ENCODE peak calls at places on chromosomes 5 and 9, in five cellular contexts. One of them, this sample, is unnamed.

GRCh38 chr5:66633754-66634153 is 37.6 kb downstream of the MAST4 start:
- DNase-seq in A549: no peak
- DNase-seq in fibroblast of lung: no peak
- DNase-seq in Caco-2: no peak
- DNase-seq in neural crest cell: no peak
- DNase-seq in this sample: no peak

GRCh38 chr9:38212016-38212415 is 143.0 kb upstream of the SHB start:
- DNase-seq in A549: no peak
- DNase-seq in fibroblast of lung: no peak
- DNase-seq in Caco-2: no peak
- DNase-seq in neural crest cell: no peak
- DNase-seq in this sample: no peak

GRCh38 chr5:154288145-154288544 is 97.6 kb downstream of the GALNT10 start:
- DNase-seq in A549: no peak
- DNase-seq in fibroblast of lung: peak; percentile 91
- DNase-seq in Caco-2: no peak
- DNase-seq in neural crest cell: no peak
- DNase-seq in this sample: no peak

GRCh38 chr5:146529984-146530383 is 14.0 kb upstream of the GPR151 start:
- DNase-seq in A549: no peak
- DNase-seq in fibroblast of lung: no peak
- DNase-seq in Caco-2: no peak
- DNase-seq in neural crest cell: no peak
- DNase-seq in this sample: peak; percentile 24

GRCh38 chr5:9423611-9424010 is 122.3 kb downstream of the SEMA5A start:
- DNase-seq in A549: no peak
- DNase-seq in fibroblast of lung: no peak
- DNase-seq in Caco-2: no peak
- DNase-seq in neural crest cell: no peak
- DNase-seq in this sample: no peak

GRCh38 chr5:91281409-91281808 is 101.7 kb downstream of the ARRDC3 start:
- DNase-seq in A549: no peak
- DNase-seq in fibroblast of lung: peak; percentile 91
- DNase-seq in Caco-2: no peak
- DNase-seq in neural crest cell: no peak
- DNase-seq in this sample: no peak

GRCh38 chr9:127569819-127570401 is 42.2 kb upstream of the STXBP1 start:
- DNase-seq in A549: no peak
- DNase-seq in fibroblast of lung: peak; percentile 60
- DNase-seq in Caco-2: no peak
- DNase-seq in neural crest cell: no peak
- DNase-seq in this sample: no peak

GRCh38 chr5:158718738-158719505 is 380.8 kb downstream of the EBF1 start:
- DNase-seq in A549: no peak
- DNase-seq in fibroblast of lung: peak; percentile 79
- DNase-seq in Caco-2: no peak
- DNase-seq in neural crest cell: no peak
- DNase-seq in this sample: no peak

GRCh38 chr5:75885849-75886596 is 168.8 kb upstream of the POC5 start:
- DNase-seq in A549: no peak
- DNase-seq in fibroblast of lung: no peak
- DNase-seq in Caco-2: no peak
- DNase-seq in neural crest cell: peak; percentile 2
- DNase-seq in this sample: peak; percentile 11

DNA sequence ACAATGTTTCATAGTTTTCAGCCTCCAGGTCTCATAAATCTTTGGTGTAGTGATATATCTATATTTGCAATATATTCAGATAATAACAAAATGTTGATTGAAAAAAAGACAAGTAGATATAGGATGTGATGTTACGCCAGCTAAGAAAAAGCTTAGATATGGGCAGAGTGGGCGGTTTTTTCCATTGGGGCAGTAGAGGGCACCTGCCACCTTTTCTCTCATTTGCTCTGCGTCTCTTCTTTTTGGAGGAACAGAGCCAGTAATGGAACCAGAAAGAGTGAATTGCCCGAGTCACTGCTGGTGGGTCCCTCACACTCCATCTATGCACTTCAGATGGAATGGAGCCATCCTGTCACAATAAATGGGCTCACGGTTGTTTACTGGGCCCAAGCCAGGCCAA is 62.1 kb upstream of the FANCC start:
- DNase-seq in A549: no peak
- DNase-seq in fibroblast of lung: no peak
- DNase-seq in Caco-2: no peak
- DNase-seq in neural crest cell: no peak
- DNase-seq in this sample: no peak
- TF ChIP-seq CTCF in A549: no peak
- TF ChIP-seq CTCF in fibroblast of lung: no peak
- TF ChIP-seq CTCF in Caco-2: peak; percentile 1
- TF ChIP-seq CTCF in neural crest cell: no peak
- TF ChIP-seq CTCF in this sample: no peak

GRCh38 chr5:172736524-172737135 is 34.4 kb downstream of the DUSP1 start:
- DNase-seq in A549: no peak
- DNase-seq in fibroblast of lung: no peak
- DNase-seq in Caco-2: no peak
- DNase-seq in neural crest cell: no peak
- DNase-seq in this sample: no peak
- TF ChIP-seq CTCF in A549: no peak
- TF ChIP-seq CTCF in fibroblast of lung: no peak
- TF ChIP-seq CTCF in Caco-2: no peak
- TF ChIP-seq CTCF in neural crest cell: no peak
- TF ChIP-seq CTCF in this sample: no peak

DNA sequence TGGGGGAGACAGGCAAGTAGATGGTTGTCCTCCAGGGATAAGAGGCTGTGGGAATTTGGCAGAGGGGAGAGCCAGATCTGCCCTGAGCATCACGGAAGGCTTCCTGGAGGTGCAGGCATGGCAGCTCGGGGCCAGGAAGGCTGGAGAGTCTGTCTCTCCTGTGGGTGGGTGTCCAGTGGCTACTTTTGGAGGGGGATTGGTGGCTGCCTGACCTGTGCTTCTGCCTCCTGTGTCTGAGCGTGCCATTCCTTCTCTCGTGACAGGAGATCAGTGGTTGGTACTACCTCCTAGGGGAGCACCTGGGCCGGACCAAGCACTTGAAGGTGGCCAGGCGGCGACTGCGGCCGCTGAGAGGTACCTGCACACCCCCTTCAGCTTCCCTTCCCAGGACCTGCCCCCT is 33.5 kb downstream of the RGS3 start:
- DNase-seq in A549: no peak
- DNase-seq in fibroblast of lung: no peak
- DNase-seq in Caco-2: no peak
- DNase-seq in neural crest cell: no peak
- DNase-seq in this sample: no peak
- TF ChIP-seq CTCF in A549: no peak
- TF ChIP-seq CTCF in fibroblast of lung: no peak
- TF ChIP-seq CTCF in Caco-2: no peak
- TF ChIP-seq CTCF in neural crest cell: no peak
- TF ChIP-seq CTCF in this sample: no peak

DNA sequence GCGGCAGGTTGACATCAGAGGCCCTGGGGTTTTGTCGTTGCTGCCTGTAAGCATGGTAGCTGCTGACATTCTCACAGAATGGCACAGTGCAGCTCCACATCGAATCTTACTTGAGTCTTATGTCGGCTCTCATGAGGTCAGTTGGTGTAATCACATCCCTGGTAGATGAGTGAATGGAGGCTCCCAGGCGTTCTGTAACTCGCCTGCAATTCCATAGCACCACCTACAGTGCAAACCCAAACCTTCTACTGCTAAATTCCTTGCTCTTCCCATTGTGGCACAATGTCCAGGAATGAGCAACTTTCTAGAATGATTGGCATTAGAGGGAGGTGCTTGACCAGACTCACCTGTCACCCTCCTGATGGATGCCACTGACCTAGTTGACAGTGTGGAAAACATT is 578.4 kb downstream of the CCDC171 start:
- DNase-seq in A549: no peak
- DNase-seq in fibroblast of lung: peak; percentile 61
- DNase-seq in Caco-2: no peak
- DNase-seq in neural crest cell: no peak
- DNase-seq in this sample: no peak
- TF ChIP-seq CTCF in A549: no peak
- TF ChIP-seq CTCF in fibroblast of lung: peak; percentile 11
- TF ChIP-seq CTCF in Caco-2: no peak
- TF ChIP-seq CTCF in neural crest cell: no peak
- TF ChIP-seq CTCF in this sample: no peak

GRCh38 chr5:69092969-69093368 is 845 bp upstream of the SLC30A5 start:
- DNase-seq in A549: no peak
- DNase-seq in fibroblast of lung: no peak
- DNase-seq in Caco-2: no peak
- DNase-seq in neural crest cell: no peak
- DNase-seq in this sample: no peak

GRCh38 chr5:69099302-69099701 is 5.5 kb downstream of the SLC30A5 start:
- DNase-seq in A549: no peak
- DNase-seq in fibroblast of lung: no peak
- DNase-seq in Caco-2: no peak
- DNase-seq in neural crest cell: no peak
- DNase-seq in this sample: no peak

GRCh38 chr5:69091771-69092170 is 2.0 kb upstream of the SLC30A5 start:
- DNase-seq in A549: no peak
- DNase-seq in fibroblast of lung: no peak
- DNase-seq in Caco-2: no peak
- DNase-seq in neural crest cell: no peak
- DNase-seq in this sample: no peak

GRCh38 chr5:69093771-69094570 is at the start of gene SLC30A5:
- DNase-seq in A549: peak; percentile 98
- DNase-seq in fibroblast of lung: peak; percentile 100
- DNase-seq in Caco-2: peak; percentile 100
- DNase-seq in neural crest cell: peak; percentile 97
- DNase-seq in this sample: peak; percentile 97
- TF ChIP-seq CTCF in A549: peak; percentile 85
- TF ChIP-seq CTCF in fibroblast of lung: peak; percentile 87
- TF ChIP-seq CTCF in Caco-2: peak; percentile 92
- TF ChIP-seq CTCF in neural crest cell: peak; percentile 93
- TF ChIP-seq CTCF in this sample: peak; percentile 95